ENCODE peak calls at places on chromosomes 3 and 15, in seven cellular contexts. M is KBM-7, R is sigmoid colon, A is ureter, O is brain microvascular endothelial cell, K is NCI-H524 treated with DMSO at 0.1 percent for 48 hours, Q is G401. N is an unnamed sample.
A peak's percentile ranks its signal among the peaks of the same experiment; 100 is the strongest.

GRCh38 chr3:53255360-53255774 is 455 bp downstream of the TKT start:
- DNase-seq in Q (peak; percentile 33), A (peak; percentile 60), M (peak; percentile 32), O (no peak), R (no peak), K (no peak), N (no peak)

GRCh38 chr3:56205406-56205805 is 262.9 kb downstream of the ERC2 start:
- DNase-seq in Q (no peak), A (no peak), R (no peak), O (no peak), M (no peak), K (no peak), N (no peak)

GRCh38 chr3:17140670-17141505 is 256.1 kb downstream of the PLCL2 start:
- DNase-seq in K (no peak), R (no peak), M (no peak), A (no peak), Q (peak; percentile 78), O (no peak), N (no peak)

GRCh38 chr3:65785065-65785645 is 253.6 kb downstream of the MAGI1 start:
- DNase-seq in A (no peak), R (no peak), M (peak; percentile 86), O (peak; percentile 39), Q (peak; percentile 79), K (peak; percentile 24), N (no peak)

GRCh38 chr3:48405343-48405881 is 24.5 kb downstream of the PLXNB1 start:
- DNase-seq in A (peak; percentile 42), M (no peak), O (no peak), K (no peak), R (peak; percentile 68), Q (no peak), N (no peak)

GRCh38 chr3:2156244-2156847 is 57.7 kb downstream of the CNTN4 start:
- DNase-seq in A (no peak), R (no peak), M (peak; percentile 23), Q (no peak), O (no peak), K (no peak), N (no peak)

GRCh38 chr15:67013696-67014095 is 51.7 kb upstream of the SMAD3 start:
- DNase-seq in R (no peak), Q (no peak), M (peak; percentile 62), K (no peak), O (peak; percentile 56), A (no peak), N (peak; percentile 80)

GRCh38 chr3:142436936-142437585 is 10.8 kb downstream of the XRN1 start:
- DNase-seq in O (no peak), R (no peak), K (no peak), A (no peak), M (no peak), Q (no peak), N (no peak)

GRCh38 chr15:56736881-56737707 is 3.8 kb upstream of the ZNF280D start:
- DNase-seq in M (no peak), O (no peak), A (no peak), R (no peak), Q (no peak), K (no peak), N (no peak)

GRCh38 chr15:46344115-46344749 is 709.4 kb downstream of the SQOR start:
- DNase-seq in O (no peak), R (no peak), M (no peak), A (no peak), Q (no peak), K (no peak), N (no peak)

GRCh38 chr15:48675436-48675835 is 29.9 kb upstream of the FBN1 start:
- DNase-seq in M (no peak), Q (no peak), O (no peak), R (no peak), K (no peak), A (no peak), N (no peak)

GRCh38 chr3:23495507-23495906 is 292.4 kb downstream of the UBE2E2 start:
- DNase-seq in O (peak; percentile 50), Q (no peak), M (no peak), R (no peak), A (no peak), K (no peak), N (no peak)

GRCh38 chr3:129398803-129399144 is 29.7 kb downstream of the EFCAB12 start:
- DNase-seq in R (no peak), O (no peak), M (no peak), A (no peak), K (peak; percentile 25), Q (no peak), N (no peak)

GRCh38 chr15:68610825-68611224 is 32.0 kb downstream of the CORO2B start:
- DNase-seq in M (no peak), K (no peak), R (no peak), A (no peak), Q (no peak), O (no peak), N (no peak)

GRCh38 chr15:101710806-101711205 is 13.5 kb downstream of the TARS3 start:
- DNase-seq in O (peak; percentile 61), M (no peak), K (no peak), R (no peak), Q (no peak), A (no peak), N (peak; percentile 62)

GRCh38 chr3:93843981-93844380 is 129.7 kb downstream of the PROS1 start:
- DNase-seq in M (no peak), Q (no peak), R (no peak), O (peak; percentile 88), A (no peak), K (no peak), N (no peak)

GRCh38 chr3:8445861-8446260 is 55.8 kb upstream of the LMCD1 start:
- DNase-seq in O (peak; percentile 94), R (no peak), M (no peak), K (no peak), Q (no peak), A (no peak), N (no peak)

GRCh38 chr15:51134416-51135199 is 39.9 kb upstream of the TNFAIP8L3 start:
- DNase-seq in O (no peak), A (no peak), R (no peak), M (no peak), K (no peak), Q (no peak), N (no peak)

N was measured in esophagus muscularis mucosa.